ENCODE peak calls at places on chromosome 3, in ten cellular contexts. Q is tibial nerve; A is CD4-positive, alpha-beta T cell; U is AG10803; B is body of pancreas; O is spleen; H is glutamatergic neuron; M is choroid plexus epithelial cell; Z is A549; D is thoracic aorta. S is an unnamed sample.
A peak's percentile ranks its signal among the peaks of the same experiment; 100 is the strongest.

GRCh38 chr3:169668081-169668956 is 4.8 kb upstream of the MECOM start:
- DNase-seq in D (no peak), U (no peak), H (peak; percentile 49), Q (no peak), A (no peak), B (peak; percentile 55), Z (peak; percentile 18), O (peak; percentile 76), M (peak; percentile 19), S (peak; percentile 54)

GRCh38 chr3:67593761-67594234 is 60.6 kb downstream of the SUCLG2 start:
- DNase-seq in M (peak; percentile 63), Z (peak; percentile 75), U (peak; percentile 47), H (no peak), Q (no peak), B (no peak), A (no peak), O (no peak), D (no peak), S (no peak)

GRCh38 chr3:99172736-99173657 is 271.5 kb upstream of the DCBLD2 start:
- DNase-seq in M (peak; percentile 92), O (no peak), Q (peak; percentile 18), Z (peak; percentile 67), B (peak; percentile 54), U (peak; percentile 86), A (no peak), D (peak; percentile 23), H (peak; percentile 68), S (no peak)

GRCh38 chr3:120348065-120348980 is 831 bp downstream of the LRRC58 start:
- DNase-seq in A (peak; percentile 46), O (no peak), H (no peak), B (no peak), D (no peak), U (peak; percentile 21), M (peak; percentile 36), Z (no peak), Q (no peak), S (no peak)

GRCh38 chr3:175207361-175207760 is 348.2 kb downstream of the NAALADL2 start:
- DNase-seq in O (no peak), Z (no peak), B (no peak), Q (no peak), M (peak; percentile 43), A (no peak), D (no peak), U (no peak), H (no peak), S (no peak)

GRCh38 chr3:13687409-13687989 is 138.6 kb downstream of the FBLN2 start:
- DNase-seq in U (no peak), D (no peak), B (no peak), O (no peak), Q (no peak), H (no peak), A (no peak), M (peak; percentile 2), Z (no peak), S (no peak)

GRCh38 chr3:188164248-188164687 is 10.3 kb downstream of the LPP start:
- DNase-seq in M (no peak), O (no peak), Z (peak; percentile 81), A (no peak), U (no peak), Q (no peak), D (no peak), H (no peak), B (no peak), S (no peak)

GRCh38 chr3:160876568-160877100 is 120.6 kb downstream of the PPM1L start:
- DNase-seq in D (no peak), M (no peak), H (peak; percentile 29), U (no peak), B (no peak), Z (no peak), A (no peak), Q (no peak), O (no peak), S (no peak)

GRCh38 chr3:187274977-187275338 is 16.6 kb downstream of the MASP1 start:
- DNase-seq in Q (no peak), H (peak; percentile 26), O (no peak), D (no peak), Z (no peak), U (no peak), A (no peak), B (no peak), M (no peak), S (peak; percentile 11)

GRCh38 chr3:175192536-175192935 is 333.4 kb downstream of the NAALADL2 start:
- DNase-seq in O (no peak), H (no peak), A (no peak), U (no peak), Z (no peak), B (no peak), M (peak; percentile 38), Q (no peak), D (no peak), S (no peak)

GRCh38 chr3:7876741-7877297 is 624.8 kb upstream of the LMCD1 start:
- DNase-seq in Z (no peak), U (no peak), M (peak; percentile 6), A (peak; percentile 33), D (no peak), B (no peak), Q (no peak), O (no peak), H (no peak), S (no peak)

DNA sequence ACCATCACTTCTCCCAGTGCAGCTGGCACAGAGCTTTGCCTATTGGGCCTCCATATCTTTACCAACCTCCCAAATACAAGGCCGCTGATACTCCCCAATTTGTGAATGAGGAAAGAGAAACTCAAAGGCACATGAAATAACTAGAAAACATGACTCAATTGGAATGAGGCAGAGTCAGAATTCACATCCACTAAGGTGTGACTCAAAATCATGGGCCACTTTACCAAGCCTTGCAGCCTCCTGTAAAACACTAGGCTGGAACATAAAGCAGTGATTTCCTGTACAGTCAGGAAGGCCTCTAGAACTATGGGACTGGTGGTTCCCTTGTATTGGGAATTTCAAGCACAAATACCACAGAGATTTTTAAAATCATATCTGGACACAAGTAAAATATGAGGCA is 128.6 kb downstream of the DCLK3 start:
- DNase-seq in Z (no peak), M (no peak), A (no peak), U (peak; percentile 15), Q (no peak), O (no peak), H (no peak), D (no peak), B (no peak), S (no peak)
- TF ChIP-seq CTCF in Z (no peak), M (no peak), A (no peak), U (no peak), Q (no peak), O (no peak), H (no peak), D (no peak), B (no peak), S (no peak)

DNA sequence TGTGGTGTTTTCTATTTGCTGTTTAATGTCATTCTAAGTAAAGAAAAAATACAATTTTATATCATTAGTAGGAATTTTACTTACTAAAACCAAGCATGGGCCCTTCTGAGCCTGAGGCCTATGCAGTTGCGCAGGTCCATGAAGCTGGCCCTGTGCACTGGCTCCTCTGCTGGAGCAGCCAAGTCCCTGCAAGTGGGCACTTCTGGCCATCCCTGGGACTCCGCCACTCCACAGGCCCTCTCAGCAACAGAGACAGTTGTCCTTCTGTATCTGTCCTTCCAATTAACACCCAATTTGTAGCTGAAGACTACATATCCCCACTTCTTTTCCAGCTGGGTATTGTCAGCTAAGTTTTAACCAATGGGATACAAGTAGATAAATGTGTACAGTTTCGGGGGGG is 49.9 kb upstream of the RYK start:
- DNase-seq in Q (no peak), M (no peak), D (no peak), B (no peak), O (no peak), Z (peak; percentile 36), H (peak; percentile 46), A (no peak), U (no peak), S (no peak)
- TF ChIP-seq CTCF in Q (no peak), M (peak; percentile 38), D (no peak), B (no peak), O (no peak), Z (no peak), H (no peak), A (no peak), U (peak; percentile 6), S (peak; percentile 20)

DNA sequence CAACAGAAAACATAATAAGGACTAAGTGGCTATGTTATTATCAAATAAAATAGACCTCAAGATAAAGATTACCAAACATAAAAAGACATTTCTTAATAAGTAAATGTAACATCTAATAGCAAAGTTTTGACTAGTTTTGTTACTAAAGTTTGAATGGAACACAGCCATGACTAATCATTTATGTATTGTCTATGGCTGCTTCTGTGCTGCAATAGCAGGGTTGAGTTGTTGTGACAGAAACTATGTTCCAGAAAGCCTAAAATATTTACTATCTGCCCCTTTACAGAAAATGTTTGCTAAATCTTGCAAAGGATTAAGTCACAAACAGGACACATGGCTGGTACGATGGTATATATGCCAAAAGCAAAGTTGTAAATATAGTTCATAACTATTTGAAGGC is 37.9 kb upstream of the MYH15 start:
- DNase-seq in O (no peak), A (no peak), M (peak; percentile 55), Z (no peak), Q (no peak), U (peak; percentile 52), B (no peak), D (no peak), H (no peak), S (no peak)
- TF ChIP-seq CTCF in O (no peak), A (no peak), M (no peak), Z (no peak), Q (no peak), U (no peak), B (no peak), D (no peak), H (no peak), S (no peak)

GRCh38 chr3:77041156-77041696 is 1.3 kb downstream of the ROBO2 start:
- DNase-seq in H (peak; percentile 24), B (no peak), U (no peak), Z (no peak), D (no peak), A (no peak), Q (no peak), O (no peak), M (no peak), S (no peak)

GRCh38 chr3:77039606-77040553 is at the start of gene ROBO2:
- DNase-seq in B (peak; percentile 11), M (peak; percentile 23), A (no peak), Z (no peak), D (no peak), U (peak; percentile 1), Q (no peak), H (peak; percentile 90), O (peak; percentile 75), S (peak; percentile 62)

GRCh38 chr3:77041756-77042155 is 1.9 kb downstream of the ROBO2 start:
- DNase-seq in Z (no peak), M (no peak), B (no peak), H (no peak), Q (no peak), O (no peak), D (no peak), U (no peak), A (no peak), S (no peak)

GRCh38 chr3:77045686-77046085 is 5.8 kb downstream of the ROBO2 start:
- DNase-seq in U (no peak), Q (no peak), H (no peak), O (no peak), A (no peak), D (no peak), M (no peak), Z (no peak), B (no peak), S (no peak)

DNA sequence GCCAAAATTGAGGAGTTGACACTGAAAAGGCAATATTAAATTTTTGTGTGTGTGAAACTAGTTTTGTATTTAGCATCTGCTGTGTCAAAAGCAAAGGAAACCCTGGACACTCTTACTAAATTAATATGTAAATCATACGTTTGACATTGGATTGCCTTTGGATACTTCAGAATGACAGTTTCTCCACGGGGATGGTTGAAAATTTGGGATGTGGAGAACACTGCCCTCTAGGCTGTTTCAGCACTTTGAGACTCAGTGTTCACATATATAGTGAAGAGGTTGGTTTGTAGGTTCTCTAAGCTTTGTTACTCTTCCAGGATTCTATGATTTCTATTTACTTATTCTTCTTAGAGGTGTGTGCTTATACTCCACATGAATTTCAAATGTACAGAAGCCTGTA is 3.0 kb downstream of the ROBO2 start:
- DNase-seq in A (no peak), H (no peak), D (no peak), B (no peak), U (no peak), Q (no peak), O (no peak), M (peak; percentile 16), Z (no peak), S (no peak)
- TF ChIP-seq CTCF in A (no peak), H (no peak), D (no peak), B (no peak), U (peak; percentile 21), Q (no peak), O (no peak), M (peak; percentile 58), Z (no peak), S (peak; percentile 58)